ENCODE peak calls at places on chromosomes 5 and 9, in six cellular contexts. One of them, this sample, is unnamed.

GRCh38 chr5:96997265-96997859 is 61.5 kb downstream of the LNPEP start:
- DNase-seq in left ventricle myocardium inferior: no peak
- DNase-seq in esophagus squamous epithelium: no peak
- DNase-seq in pancreas: no peak
- DNase-seq in GM23338: peak
- DNase-seq in GM13976: peak
- DNase-seq in this sample: peak

GRCh38 chr5:171418316-171418981 is 998 bp upstream of the FGF18 start:
- DNase-seq in left ventricle myocardium inferior: peak
- DNase-seq in esophagus squamous epithelium: peak
- DNase-seq in pancreas: peak
- DNase-seq in GM23338: peak
- DNase-seq in GM13976: peak
- DNase-seq in this sample: peak

GRCh38 chr5:58410441-58410840 is 49.4 kb downstream of the PLK2 start:
- DNase-seq in left ventricle myocardium inferior: no peak
- DNase-seq in esophagus squamous epithelium: no peak
- DNase-seq in pancreas: no peak
- DNase-seq in GM23338: peak
- DNase-seq in GM13976: no peak
- DNase-seq in this sample: no peak

GRCh38 chr5:153147891-153148623 is 342.4 kb upstream of the GRIA1 start:
- DNase-seq in left ventricle myocardium inferior: no peak
- DNase-seq in esophagus squamous epithelium: no peak
- DNase-seq in pancreas: peak
- DNase-seq in GM23338: peak
- DNase-seq in GM13976: peak
- DNase-seq in this sample: peak

GRCh38 chr5:146395233-146395632 is 51.9 kb upstream of the TCERG1 start:
- DNase-seq in left ventricle myocardium inferior: no peak
- DNase-seq in esophagus squamous epithelium: no peak
- DNase-seq in pancreas: no peak
- DNase-seq in GM23338: peak
- DNase-seq in GM13976: no peak
- DNase-seq in this sample: no peak

GRCh38 chr9:77898864-77899263 is 132.7 kb downstream of the GNAQ start:
- DNase-seq in left ventricle myocardium inferior: no peak
- DNase-seq in esophagus squamous epithelium: no peak
- DNase-seq in pancreas: no peak
- DNase-seq in GM23338: no peak
- DNase-seq in GM13976: no peak
- DNase-seq in this sample: no peak

GRCh38 chr5:89930591-89931383 is 478.8 kb downstream of the CETN3 start:
- DNase-seq in left ventricle myocardium inferior: no peak
- DNase-seq in esophagus squamous epithelium: no peak
- DNase-seq in pancreas: no peak
- DNase-seq in GM23338: no peak
- DNase-seq in GM13976: no peak
- DNase-seq in this sample: peak

GRCh38 chr9:127457191-127457878 is 6.0 kb downstream of the LRSAM1 start:
- DNase-seq in left ventricle myocardium inferior: no peak
- DNase-seq in esophagus squamous epithelium: no peak
- DNase-seq in pancreas: no peak
- DNase-seq in GM23338: no peak
- DNase-seq in GM13976: no peak
- DNase-seq in this sample: no peak

GRCh38 chr5:157447246-157447645 is 12.8 kb upstream of the NIPAL4 start:
- DNase-seq in left ventricle myocardium inferior: no peak
- DNase-seq in esophagus squamous epithelium: no peak
- DNase-seq in pancreas: no peak
- DNase-seq in GM23338: peak
- DNase-seq in GM13976: no peak
- DNase-seq in this sample: no peak

GRCh38 chr5:6117212-6117611 is 261.1 kb downstream of the MED10 start:
- DNase-seq in left ventricle myocardium inferior: no peak
- DNase-seq in esophagus squamous epithelium: no peak
- DNase-seq in pancreas: no peak
- DNase-seq in GM23338: no peak
- DNase-seq in GM13976: no peak
- DNase-seq in this sample: no peak

GRCh38 chr9:70530716-70531115 is 116.3 kb upstream of the KLF9 start:
- DNase-seq in left ventricle myocardium inferior: no peak
- DNase-seq in esophagus squamous epithelium: no peak
- DNase-seq in pancreas: no peak
- DNase-seq in GM23338: no peak
- DNase-seq in GM13976: no peak
- DNase-seq in this sample: no peak

GRCh38 chr5:142716963-142717362 is 31.1 kb upstream of the FGF1 start:
- DNase-seq in left ventricle myocardium inferior: peak
- DNase-seq in esophagus squamous epithelium: no peak
- DNase-seq in pancreas: peak
- DNase-seq in GM23338: peak
- DNase-seq in GM13976: peak
- DNase-seq in this sample: peak

GRCh38 chr9:97740848-97741821 is 44.0 kb upstream of the XPA start:
- DNase-seq in left ventricle myocardium inferior: peak
- DNase-seq in esophagus squamous epithelium: no peak
- DNase-seq in pancreas: peak
- DNase-seq in GM23338: peak
- DNase-seq in GM13976: peak
- DNase-seq in this sample: peak

GRCh38 chr9:13705913-13706312 is 426.4 kb upstream of the MPDZ start:
- DNase-seq in left ventricle myocardium inferior: peak
- DNase-seq in esophagus squamous epithelium: no peak
- DNase-seq in pancreas: no peak
- DNase-seq in GM23338: no peak
- DNase-seq in GM13976: no peak
- DNase-seq in this sample: no peak

GRCh38 chr9:974064-974992 is 2.1 kb upstream of the DMRT3 start:
- DNase-seq in left ventricle myocardium inferior: no peak
- DNase-seq in esophagus squamous epithelium: no peak
- DNase-seq in pancreas: no peak
- DNase-seq in GM23338: peak
- DNase-seq in GM13976: no peak
- DNase-seq in this sample: no peak

GRCh38 chr9:37329576-37329975 is 92.9 kb upstream of the GRHPR start:
- DNase-seq in left ventricle myocardium inferior: no peak
- DNase-seq in esophagus squamous epithelium: no peak
- DNase-seq in pancreas: no peak
- DNase-seq in GM23338: peak
- DNase-seq in GM13976: no peak
- DNase-seq in this sample: no peak

GRCh38 chr5:158224200-158224599 is 365.3 kb upstream of the CLINT1 start:
- DNase-seq in left ventricle myocardium inferior: no peak
- DNase-seq in esophagus squamous epithelium: no peak
- DNase-seq in pancreas: no peak
- DNase-seq in GM23338: no peak
- DNase-seq in GM13976: no peak
- DNase-seq in this sample: no peak

GRCh38 chr5:147407094-147407681 is 102.7 kb downstream of the DPYSL3 start:
- DNase-seq in left ventricle myocardium inferior: no peak
- DNase-seq in esophagus squamous epithelium: no peak
- DNase-seq in pancreas: no peak
- DNase-seq in GM23338: no peak
- DNase-seq in GM13976: no peak
- DNase-seq in this sample: no peak

GRCh38 chr9:133257398-133258053 is 17.5 kb downstream of the ABO start:
- DNase-seq in left ventricle myocardium inferior: peak
- DNase-seq in esophagus squamous epithelium: no peak
- DNase-seq in pancreas: no peak
- DNase-seq in GM23338: no peak
- DNase-seq in GM13976: no peak
- DNase-seq in this sample: no peak

GRCh38 chr5:112125910-112126309 is 293.2 kb downstream of the EPB41L4A start:
- DNase-seq in left ventricle myocardium inferior: no peak
- DNase-seq in esophagus squamous epithelium: no peak
- DNase-seq in pancreas: no peak
- DNase-seq in GM23338: no peak
- DNase-seq in GM13976: no peak
- DNase-seq in this sample: no peak

GRCh38 chr9:113578877-113579269 is 115.3 kb downstream of the RGS3 start:
- DNase-seq in left ventricle myocardium inferior: peak
- DNase-seq in esophagus squamous epithelium: peak
- DNase-seq in pancreas: no peak
- DNase-seq in GM23338: no peak
- DNase-seq in GM13976: peak
- DNase-seq in this sample: peak

GRCh38 chr9:135050072-135050990 is 37.1 kb upstream of the OLFM1 start:
- DNase-seq in left ventricle myocardium inferior: no peak
- DNase-seq in esophagus squamous epithelium: no peak
- DNase-seq in pancreas: no peak
- DNase-seq in GM23338: no peak
- DNase-seq in GM13976: no peak
- DNase-seq in this sample: no peak

GRCh38 chr5:139898981-139899380 is 103.4 kb downstream of the PSD2 start:
- DNase-seq in left ventricle myocardium inferior: no peak
- DNase-seq in esophagus squamous epithelium: no peak
- DNase-seq in pancreas: no peak
- DNase-seq in GM23338: no peak
- DNase-seq in GM13976: no peak
- DNase-seq in this sample: no peak

GRCh38 chr9:99244300-99245260 is 22.5 kb downstream of the SEC61B start:
- DNase-seq in left ventricle myocardium inferior: no peak
- DNase-seq in esophagus squamous epithelium: no peak
- DNase-seq in pancreas: no peak
- DNase-seq in GM23338: no peak
- DNase-seq in GM13976: peak
- DNase-seq in this sample: peak

GRCh38 chr9:117671468-117671867 is 32.7 kb upstream of the TLR4 start:
- DNase-seq in left ventricle myocardium inferior: no peak
- DNase-seq in esophagus squamous epithelium: no peak
- DNase-seq in pancreas: no peak
- DNase-seq in GM23338: no peak
- DNase-seq in GM13976: no peak
- DNase-seq in this sample: no peak

GRCh38 chr5:156505101-156505500 is 178.1 kb downstream of the SGCD start:
- DNase-seq in left ventricle myocardium inferior: no peak
- DNase-seq in esophagus squamous epithelium: no peak
- DNase-seq in pancreas: no peak
- DNase-seq in GM23338: no peak
- DNase-seq in GM13976: no peak
- DNase-seq in this sample: no peak

GRCh38 chr5:14406554-14406849 is 175.1 kb upstream of the OTULINL start:
- DNase-seq in left ventricle myocardium inferior: no peak
- DNase-seq in esophagus squamous epithelium: no peak
- DNase-seq in pancreas: no peak
- DNase-seq in GM23338: no peak
- DNase-seq in GM13976: no peak
- DNase-seq in this sample: no peak

GRCh38 chr9:5468850-5469249 is 18.5 kb downstream of the CD274 start:
- DNase-seq in left ventricle myocardium inferior: no peak
- DNase-seq in esophagus squamous epithelium: no peak
- DNase-seq in pancreas: no peak
- DNase-seq in GM23338: no peak
- DNase-seq in GM13976: no peak
- DNase-seq in this sample: no peak

GRCh38 chr9:129143031-129143441 is 31.8 kb downstream of the PTPA start:
- DNase-seq in left ventricle myocardium inferior: peak
- DNase-seq in esophagus squamous epithelium: no peak
- DNase-seq in pancreas: peak
- DNase-seq in GM23338: peak
- DNase-seq in GM13976: peak
- DNase-seq in this sample: peak

GRCh38 chr5:147483961-147484707 is 25.7 kb downstream of the DPYSL3 start:
- DNase-seq in left ventricle myocardium inferior: peak
- DNase-seq in esophagus squamous epithelium: no peak
- DNase-seq in pancreas: peak
- DNase-seq in GM23338: no peak
- DNase-seq in GM13976: no peak
- DNase-seq in this sample: no peak

GRCh38 chr5:141121985-141122384 is 367 bp downstream of the PCDHB4 start:
- DNase-seq in left ventricle myocardium inferior: no peak
- DNase-seq in esophagus squamous epithelium: no peak
- DNase-seq in pancreas: no peak
- DNase-seq in GM23338: no peak
- DNase-seq in GM13976: no peak
- DNase-seq in this sample: no peak

GRCh38 chr5:141127305-141127704 is 5.7 kb downstream of the PCDHB4 start:
- DNase-seq in left ventricle myocardium inferior: no peak
- DNase-seq in esophagus squamous epithelium: no peak
- DNase-seq in pancreas: no peak
- DNase-seq in GM23338: peak
- DNase-seq in GM13976: no peak
- DNase-seq in this sample: no peak

GRCh38 chr5:141121563-141121962 is at the start of gene PCDHB4:
- DNase-seq in left ventricle myocardium inferior: no peak
- DNase-seq in esophagus squamous epithelium: no peak
- DNase-seq in pancreas: peak
- DNase-seq in GM23338: peak
- DNase-seq in GM13976: no peak
- DNase-seq in this sample: no peak
- TF ChIP-seq CTCF in left ventricle myocardium inferior: peak
- TF ChIP-seq CTCF in esophagus squamous epithelium: no peak
- TF ChIP-seq CTCF in pancreas: no peak
- TF ChIP-seq CTCF in GM23338: peak
- TF ChIP-seq CTCF in GM13976: no peak
- TF ChIP-seq CTCF in this sample: no peak

GRCh38 chr9:137199411-137200121 is 975 bp downstream of the TPRN start:
- DNase-seq in left ventricle myocardium inferior: no peak
- DNase-seq in esophagus squamous epithelium: no peak
- DNase-seq in pancreas: no peak
- DNase-seq in GM23338: peak
- DNase-seq in GM13976: no peak
- DNase-seq in this sample: no peak
- TF ChIP-seq CTCF in left ventricle myocardium inferior: no peak
- TF ChIP-seq CTCF in esophagus squamous epithelium: no peak
- TF ChIP-seq CTCF in pancreas: no peak
- TF ChIP-seq CTCF in GM23338: no peak
- TF ChIP-seq CTCF in GM13976: no peak
- TF ChIP-seq CTCF in this sample: no peak

GRCh38 chr5:155049569-155050383 is 36.2 kb downstream of the KIF4B start:
- DNase-seq in left ventricle myocardium inferior: no peak
- DNase-seq in esophagus squamous epithelium: no peak
- DNase-seq in pancreas: no peak
- DNase-seq in GM23338: peak
- DNase-seq in GM13976: no peak
- DNase-seq in this sample: no peak
- TF ChIP-seq CTCF in left ventricle myocardium inferior: peak
- TF ChIP-seq CTCF in esophagus squamous epithelium: peak
- TF ChIP-seq CTCF in pancreas: no peak
- TF ChIP-seq CTCF in GM23338: peak
- TF ChIP-seq CTCF in GM13976: peak
- TF ChIP-seq CTCF in this sample: peak

GRCh38 chr5:86971034-86971511 is 296.6 kb upstream of the RASA1 start:
- DNase-seq in left ventricle myocardium inferior: no peak
- DNase-seq in esophagus squamous epithelium: no peak
- DNase-seq in pancreas: no peak
- DNase-seq in GM23338: peak
- DNase-seq in GM13976: no peak
- DNase-seq in this sample: peak
- TF ChIP-seq CTCF in left ventricle myocardium inferior: peak
- TF ChIP-seq CTCF in esophagus squamous epithelium: no peak
- TF ChIP-seq CTCF in pancreas: no peak
- TF ChIP-seq CTCF in GM23338: peak
- TF ChIP-seq CTCF in GM13976: peak
- TF ChIP-seq CTCF in this sample: peak

GRCh38 chr5:93741136-93741811 is at the start of gene POU5F2:
- DNase-seq in left ventricle myocardium inferior: no peak
- DNase-seq in esophagus squamous epithelium: no peak
- DNase-seq in pancreas: no peak
- DNase-seq in GM23338: peak
- DNase-seq in GM13976: no peak
- DNase-seq in this sample: no peak
- TF ChIP-seq CTCF in left ventricle myocardium inferior: no peak
- TF ChIP-seq CTCF in esophagus squamous epithelium: no peak
- TF ChIP-seq CTCF in pancreas: no peak
- TF ChIP-seq CTCF in GM23338: peak
- TF ChIP-seq CTCF in GM13976: no peak
- TF ChIP-seq CTCF in this sample: no peak